ENCODE peak calls at places on chromosomes 12 and 14, in nine cellular contexts. X is HFF-Myc, E is adrenal gland, A is cardiac fibroblast, V is breast epithelium, W is heart left ventricle, Z is right atrium auricular region, J is A549, P is HepG2. N is an unnamed sample.
A peak's percentile ranks its signal among the peaks of the same experiment; 100 is the strongest.

GRCh38 chr12:131004166-131004565 is 50.5 kb downstream of the ADGRD1 start:
- DNase-seq in X (no peak), E (no peak), A (no peak), V (no peak), W (no peak), Z (no peak), J (no peak), P (no peak), N (no peak)

GRCh38 chr14:87052646-87053225 is 940.2 kb downstream of the GALC start:
- DNase-seq in X (no peak), E (no peak), A (no peak), V (no peak), W (no peak), Z (no peak), J (no peak), P (no peak), N (no peak)

GRCh38 chr14:88269816-88270416 is 53.2 kb downstream of the KCNK10 start:
- DNase-seq in X (no peak), E (no peak), A (no peak), V (no peak), W (no peak), Z (no peak), J (no peak), P (no peak), N (no peak)

GRCh38 chr12:34403706-34404376 is 381.5 kb downstream of the ALG10 start:
- DNase-seq in X (no peak), E (peak; percentile 11), A (no peak), V (peak; percentile 20), W (peak; percentile 5), Z (peak; percentile 46), J (no peak), P (no peak), N (no peak)

GRCh38 chr12:49562831-49563230 is 5.1 kb downstream of the MCRS1 start:
- DNase-seq in X (no peak), E (no peak), A (no peak), V (no peak), W (no peak), Z (no peak), J (no peak), P (no peak), N (no peak)

GRCh38 chr12:6226701-6227096 is 26.5 kb downstream of the CD9 start:
- DNase-seq in X (no peak), E (no peak), A (no peak), V (no peak), W (peak; percentile 81), Z (no peak), J (no peak), P (no peak), N (no peak)

GRCh38 chr12:88052686-88053085 is 23.5 kb upstream of the C12orf50 start:
- DNase-seq in X (no peak), E (peak; percentile 32), A (peak; percentile 59), V (no peak), W (no peak), Z (no peak), J (peak; percentile 71), P (peak; percentile 30), N (peak; percentile 44)

GRCh38 chr14:90388437-90388836 is 8.4 kb upstream of the CALM1 start:
- DNase-seq in X (peak; percentile 63), E (peak; percentile 63), A (peak; percentile 88), V (no peak), W (no peak), Z (no peak), J (peak; percentile 79), P (no peak), N (peak; percentile 75)

GRCh38 chr12:122643207-122643805 is 59.9 kb downstream of the HCAR2 start:
- DNase-seq in X (no peak), E (no peak), A (peak; percentile 7), V (no peak), W (no peak), Z (no peak), J (no peak), P (peak; percentile 12), N (peak; percentile 7)

GRCh38 chr12:30830751-30831150 is 76.0 kb upstream of the CAPRIN2 start:
- DNase-seq in X (no peak), E (no peak), A (no peak), V (no peak), W (no peak), Z (no peak), J (no peak), P (no peak), N (no peak)

GRCh38 chr12:91210144-91210543 is 27.5 kb upstream of the DCN start:
- DNase-seq in X (no peak), E (no peak), A (no peak), V (no peak), W (no peak), Z (no peak), J (no peak), P (no peak), N (no peak)

GRCh38 chr12:111685322-111685810 is 390 bp downstream of the BRAP start:
- DNase-seq in X (no peak), E (no peak), A (no peak), V (no peak), W (peak; percentile 29), Z (no peak), J (peak; percentile 19), P (peak; percentile 12), N (no peak)

GRCh38 chr12:111685811-111686573 is at the start of the genes ACAD10 and BRAP:
- DNase-seq in X (peak; percentile 81), E (peak; percentile 95), A (peak; percentile 93), V (peak; percentile 92), W (peak; percentile 96), Z (peak; percentile 91), J (peak; percentile 97), P (peak; percentile 89), N (peak; percentile 95)

GRCh38 chr12:111686574-111687105 is 787 bp downstream of the ACAD10 start:
- DNase-seq in X (no peak), E (no peak), A (peak; percentile 36), V (no peak), W (no peak), Z (no peak), J (peak; percentile 11), P (no peak), N (peak; percentile 52)

GRCh38 chr12:111687952-111688351 is 2.1 kb downstream of the ACAD10 start:
- DNase-seq in X (no peak), E (no peak), A (no peak), V (no peak), W (no peak), Z (no peak), J (no peak), P (no peak), N (no peak)

DNA sequence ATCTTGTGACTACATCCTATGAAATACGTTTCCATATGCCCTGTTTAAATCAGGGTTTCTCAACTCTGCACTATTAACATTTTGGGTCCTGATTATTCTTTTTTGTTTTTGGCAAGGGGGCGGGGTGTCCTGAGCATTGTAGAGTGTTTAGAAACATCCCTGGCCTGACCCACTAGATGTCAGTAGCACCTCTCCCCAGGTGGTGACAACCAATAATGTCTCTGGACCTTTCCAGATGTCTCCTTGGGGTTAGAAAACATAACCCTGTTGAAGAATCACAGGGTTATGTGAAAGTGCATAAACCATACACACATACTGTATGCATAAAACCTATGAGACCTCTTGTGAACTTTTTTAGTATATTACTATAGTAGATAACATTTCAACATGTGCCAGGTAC is 1.4 kb downstream of the ACAD10 start:
- DNase-seq in X (no peak), E (no peak), A (no peak), V (no peak), W (no peak), Z (no peak), J (peak; percentile 44), P (peak; percentile 31), N (peak; percentile 14)
- H3K4me3 ChIP-seq in X (no peak overlapping the region), E (no peak overlapping the region), A (no peak overlapping the region), V (no peak overlapping the region), W (no peak overlapping the region), Z (no peak overlapping the region), J (no peak overlapping the region), P (no peak overlapping the region), N (no peak overlapping the region)

GRCh38 chr14:66507722-66508546 is at the start of gene GPHN:
- DNase-seq in X (peak; percentile 97), E (peak; percentile 97), A (peak; percentile 99), V (peak; percentile 92), W (peak; percentile 98), Z (peak; percentile 97), J (peak; percentile 98), P (peak; percentile 95), N (peak; percentile 96)
- TF ChIP-seq CTCF in X (peak; percentile 26), E (no peak), A (peak; percentile 34), V (no peak), W (peak; percentile 38), Z (peak; percentile 65), J (no peak), P (peak; percentile 52), N (peak; percentile 24)

GRCh38 chr14:77139022-77139421 is 2.6 kb downstream of the ZDHHC22 start:
- DNase-seq in X (no peak), E (no peak), A (no peak), V (peak; percentile 22), W (no peak), Z (no peak), J (no peak), P (no peak), N (no peak)

GRCh38 chr14:77140343-77140936 is 1.2 kb downstream of the ZDHHC22 start:
- DNase-seq in X (no peak), E (no peak), A (no peak), V (peak; percentile 41), W (no peak), Z (no peak), J (peak; percentile 21), P (no peak), N (no peak)

GRCh38 chr14:77140937-77141591 is 527 bp downstream of the ZDHHC22 start:
- DNase-seq in X (no peak), E (no peak), A (peak; percentile 35), V (no peak), W (no peak), Z (no peak), J (peak; percentile 49), P (no peak), N (peak; percentile 22)

GRCh38 chr14:77141592-77142288 is at the start of gene ZDHHC22:
- DNase-seq in X (no peak), E (no peak), A (no peak), V (peak; percentile 20), W (no peak), Z (no peak), J (peak; percentile 22), P (no peak), N (no peak)

DNA sequence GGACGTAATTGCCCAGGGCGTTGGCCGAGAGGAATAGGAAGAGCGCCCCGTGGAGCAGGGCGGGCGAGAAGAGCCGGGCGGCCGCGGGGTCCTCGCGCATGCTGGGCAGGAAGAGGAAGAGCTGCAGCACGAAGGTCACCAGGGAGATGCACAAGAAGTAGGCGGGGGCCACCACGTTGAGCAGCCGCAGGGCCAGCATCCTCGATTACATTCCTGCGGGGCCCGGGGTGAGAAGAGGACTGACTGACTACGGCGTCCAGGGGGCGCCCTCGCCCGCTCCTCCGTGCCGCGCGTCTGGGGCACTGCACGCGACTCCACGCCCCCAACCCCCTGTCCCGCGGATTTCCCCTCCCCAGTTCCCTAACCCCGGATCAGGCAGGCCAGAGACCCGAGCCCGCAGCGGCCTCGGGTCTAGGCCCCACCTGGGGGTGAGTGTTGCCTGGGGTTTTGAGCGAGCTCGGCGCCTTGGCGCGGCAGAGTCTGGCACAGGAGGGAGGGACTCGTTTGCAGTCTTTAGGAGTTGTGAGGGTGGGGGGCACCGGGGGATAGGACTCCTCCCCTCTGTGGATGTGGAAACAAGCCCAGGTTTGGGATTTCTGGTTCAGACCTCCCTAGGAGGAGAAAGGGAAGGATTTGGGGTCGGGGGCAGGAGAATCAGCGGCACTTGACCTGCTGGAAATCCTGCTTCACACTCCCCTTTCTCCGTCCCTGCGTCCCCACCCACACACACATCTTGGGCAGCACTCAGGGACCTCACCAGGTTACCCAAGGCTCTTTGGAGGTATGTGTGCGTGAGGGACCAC is 1.9 kb downstream of the ZDHHC22 start:
- DNase-seq in X (no peak), E (no peak), A (peak; percentile 27), V (peak; percentile 2), W (no peak), Z (no peak), J (peak; percentile 59), P (peak; percentile 29), N (peak; percentile 9)
- H3K4me3 ChIP-seq in X (no peak overlapping the region), E (no peak overlapping the region), A (no peak overlapping the region), V (no peak overlapping the region), W (no peak overlapping the region), Z (no peak overlapping the region), J (peak overlapping the region; percentile 58), P (peak overlapping the region; percentile 46), N (no peak overlapping the region)

GRCh38 chr12:99658950-99659349 is 11.4 kb downstream of the GARIN6 start:
- DNase-seq in X (no peak), E (no peak), A (peak; percentile 2), V (no peak), W (no peak), Z (no peak), J (peak; percentile 30), P (no peak), N (peak; percentile 3)
- TF ChIP-seq CTCF in X (no peak), E (no peak), A (no peak), V (no peak), W (peak; percentile 20), Z (peak; percentile 42), J (peak; percentile 52), P (peak; percentile 9), N (no peak)

N was measured in fibroblast of villous mesenchyme.